ENCODE peak calls at places on chromosomes 13 and 19, in ten cellular contexts. One of them, this sample, is unnamed.

GRCh38 chr13:111280666-111281577 is 39.5 kb upstream of the TEX29 start:
- DNase-seq in uterus: no peak
- DNase-seq in Peyer's patch: no peak
- DNase-seq in cardiac fibroblast: peak
- DNase-seq in upper lobe of left lung: no peak
- DNase-seq in AG04449: no peak
- DNase-seq in foreskin fibroblast: peak
- DNase-seq in AG09319: no peak
- DNase-seq in thoracic aorta: no peak
- DNase-seq in foreskin keratinocyte: peak
- DNase-seq in this sample: no peak

GRCh38 chr13:110045919-110046318 is 259.5 kb upstream of the IRS2 start:
- DNase-seq in AG09319: no peak
- DNase-seq in uterus: no peak
- DNase-seq in foreskin keratinocyte: no peak
- DNase-seq in foreskin fibroblast: no peak
- DNase-seq in thoracic aorta: no peak
- DNase-seq in AG04449: no peak
- DNase-seq in cardiac fibroblast: no peak
- DNase-seq in Peyer's patch: no peak
- DNase-seq in upper lobe of left lung: no peak
- DNase-seq in this sample: no peak

GRCh38 chr19:3793799-3794198 is 7.6 kb upstream of the MATK start:
- DNase-seq in AG09319: no peak
- DNase-seq in foreskin fibroblast: no peak
- DNase-seq in foreskin keratinocyte: no peak
- DNase-seq in upper lobe of left lung: no peak
- DNase-seq in AG04449: no peak
- DNase-seq in thoracic aorta: no peak
- DNase-seq in uterus: no peak
- DNase-seq in cardiac fibroblast: no peak
- DNase-seq in Peyer's patch: no peak
- DNase-seq in this sample: no peak

GRCh38 chr19:42207767-42208259 is 9.7 kb downstream of the DEDD2 start:
- DNase-seq in AG09319: no peak
- DNase-seq in uterus: no peak
- DNase-seq in upper lobe of left lung: no peak
- DNase-seq in foreskin fibroblast: peak
- DNase-seq in cardiac fibroblast: peak
- DNase-seq in foreskin keratinocyte: peak
- DNase-seq in Peyer's patch: no peak
- DNase-seq in thoracic aorta: no peak
- DNase-seq in AG04449: peak
- DNase-seq in this sample: peak

GRCh38 chr13:73449258-73449657 is 390.5 kb downstream of the KLF5 start:
- DNase-seq in foreskin keratinocyte: no peak
- DNase-seq in Peyer's patch: no peak
- DNase-seq in thoracic aorta: no peak
- DNase-seq in upper lobe of left lung: no peak
- DNase-seq in uterus: no peak
- DNase-seq in foreskin fibroblast: no peak
- DNase-seq in AG09319: no peak
- DNase-seq in AG04449: no peak
- DNase-seq in cardiac fibroblast: peak
- DNase-seq in this sample: no peak

GRCh38 chr19:40165362-40165937 is 25.8 kb upstream of the MAP3K10 start:
- DNase-seq in foreskin keratinocyte: no peak
- DNase-seq in Peyer's patch: peak
- DNase-seq in AG09319: no peak
- DNase-seq in cardiac fibroblast: peak
- DNase-seq in upper lobe of left lung: no peak
- DNase-seq in thoracic aorta: no peak
- DNase-seq in AG04449: no peak
- DNase-seq in uterus: peak
- DNase-seq in foreskin fibroblast: no peak
- DNase-seq in this sample: no peak

GRCh38 chr13:79936368-79937136 is 404.4 kb downstream of the SPRY2 start:
- DNase-seq in upper lobe of left lung: no peak
- DNase-seq in Peyer's patch: no peak
- DNase-seq in thoracic aorta: peak
- DNase-seq in cardiac fibroblast: peak
- DNase-seq in AG04449: peak
- DNase-seq in foreskin keratinocyte: peak
- DNase-seq in AG09319: peak
- DNase-seq in foreskin fibroblast: peak
- DNase-seq in uterus: no peak
- DNase-seq in this sample: peak

GRCh38 chr13:22082437-22083100 is 411.7 kb downstream of the FGF9 start:
- DNase-seq in thoracic aorta: no peak
- DNase-seq in uterus: no peak
- DNase-seq in foreskin fibroblast: no peak
- DNase-seq in cardiac fibroblast: no peak
- DNase-seq in upper lobe of left lung: no peak
- DNase-seq in Peyer's patch: no peak
- DNase-seq in foreskin keratinocyte: no peak
- DNase-seq in AG04449: no peak
- DNase-seq in AG09319: no peak
- DNase-seq in this sample: no peak

GRCh38 chr13:43054803-43055802 is 31.7 kb downstream of the DNAJC15 start:
- DNase-seq in cardiac fibroblast: peak
- DNase-seq in thoracic aorta: no peak
- DNase-seq in uterus: peak
- DNase-seq in Peyer's patch: no peak
- DNase-seq in foreskin fibroblast: peak
- DNase-seq in AG04449: peak
- DNase-seq in foreskin keratinocyte: peak
- DNase-seq in upper lobe of left lung: no peak
- DNase-seq in AG09319: no peak
- DNase-seq in this sample: peak

GRCh38 chr13:112664501-112665203 is 25.2 kb upstream of the ATP11A start:
- DNase-seq in AG04449: no peak
- DNase-seq in cardiac fibroblast: peak
- DNase-seq in foreskin keratinocyte: peak
- DNase-seq in uterus: no peak
- DNase-seq in upper lobe of left lung: no peak
- DNase-seq in Peyer's patch: no peak
- DNase-seq in thoracic aorta: no peak
- DNase-seq in foreskin fibroblast: no peak
- DNase-seq in AG09319: no peak
- DNase-seq in this sample: no peak

GRCh38 chr19:6414793-6415591 is 9.6 kb downstream of the KHSRP start:
- DNase-seq in uterus: no peak
- DNase-seq in cardiac fibroblast: no peak
- DNase-seq in AG04449: no peak
- DNase-seq in Peyer's patch: no peak
- DNase-seq in AG09319: no peak
- DNase-seq in foreskin fibroblast: no peak
- DNase-seq in upper lobe of left lung: peak
- DNase-seq in foreskin keratinocyte: no peak
- DNase-seq in thoracic aorta: no peak
- DNase-seq in this sample: no peak

GRCh38 chr13:33453911-33454310 is 168.4 kb upstream of the STARD13 start:
- DNase-seq in cardiac fibroblast: peak
- DNase-seq in thoracic aorta: no peak
- DNase-seq in uterus: no peak
- DNase-seq in foreskin keratinocyte: no peak
- DNase-seq in AG04449: no peak
- DNase-seq in foreskin fibroblast: peak
- DNase-seq in AG09319: no peak
- DNase-seq in upper lobe of left lung: no peak
- DNase-seq in Peyer's patch: no peak
- DNase-seq in this sample: no peak

GRCh38 chr19:33344611-33345010 is 28.9 kb upstream of the CEBPG start:
- DNase-seq in AG09319: no peak
- DNase-seq in thoracic aorta: no peak
- DNase-seq in uterus: no peak
- DNase-seq in upper lobe of left lung: no peak
- DNase-seq in Peyer's patch: no peak
- DNase-seq in cardiac fibroblast: no peak
- DNase-seq in foreskin fibroblast: no peak
- DNase-seq in AG04449: no peak
- DNase-seq in foreskin keratinocyte: no peak
- DNase-seq in this sample: no peak

DNA sequence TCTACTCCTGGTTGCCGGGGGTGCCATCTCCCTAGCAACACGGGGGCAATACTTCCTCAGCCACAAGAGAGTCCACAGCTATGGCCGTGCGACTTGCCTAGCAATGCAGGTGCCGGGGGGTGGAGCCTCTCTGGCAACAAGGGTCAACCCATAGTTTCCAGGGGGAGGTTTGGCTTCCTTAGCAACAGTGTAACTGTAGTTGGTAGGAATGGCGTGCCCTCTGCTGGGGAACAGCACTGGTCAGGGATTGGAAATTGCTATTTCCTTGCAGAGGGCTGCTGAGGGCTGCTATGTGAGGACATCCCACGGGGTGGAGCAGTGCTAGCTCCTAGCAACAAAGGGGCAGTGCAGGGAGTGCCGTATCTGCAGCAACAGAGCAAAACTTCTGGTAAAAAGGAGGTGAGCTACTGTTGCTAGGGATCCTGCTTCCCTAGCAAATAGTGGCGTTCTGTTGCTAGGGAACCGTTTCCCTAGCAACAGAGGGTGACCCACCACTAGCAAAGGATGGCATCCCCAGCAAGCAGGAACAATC is 7.0 kb upstream of the TMC4 start:
- DNase-seq in cardiac fibroblast: peak
- DNase-seq in AG04449: no peak
- DNase-seq in upper lobe of left lung: no peak
- DNase-seq in AG09319: no peak
- DNase-seq in Peyer's patch: peak
- DNase-seq in foreskin fibroblast: peak
- DNase-seq in foreskin keratinocyte: no peak
- DNase-seq in thoracic aorta: no peak
- DNase-seq in uterus: no peak
- DNase-seq in this sample: peak
- TF ChIP-seq CTCF in cardiac fibroblast: peak
- TF ChIP-seq CTCF in AG04449: peak
- TF ChIP-seq CTCF in upper lobe of left lung: no peak
- TF ChIP-seq CTCF in AG09319: peak
- TF ChIP-seq CTCF in Peyer's patch: peak
- TF ChIP-seq CTCF in foreskin fibroblast: peak
- TF ChIP-seq CTCF in foreskin keratinocyte: peak
- TF ChIP-seq CTCF in thoracic aorta: no peak
- TF ChIP-seq CTCF in uterus: no peak
- TF ChIP-seq CTCF in this sample: peak

DNA sequence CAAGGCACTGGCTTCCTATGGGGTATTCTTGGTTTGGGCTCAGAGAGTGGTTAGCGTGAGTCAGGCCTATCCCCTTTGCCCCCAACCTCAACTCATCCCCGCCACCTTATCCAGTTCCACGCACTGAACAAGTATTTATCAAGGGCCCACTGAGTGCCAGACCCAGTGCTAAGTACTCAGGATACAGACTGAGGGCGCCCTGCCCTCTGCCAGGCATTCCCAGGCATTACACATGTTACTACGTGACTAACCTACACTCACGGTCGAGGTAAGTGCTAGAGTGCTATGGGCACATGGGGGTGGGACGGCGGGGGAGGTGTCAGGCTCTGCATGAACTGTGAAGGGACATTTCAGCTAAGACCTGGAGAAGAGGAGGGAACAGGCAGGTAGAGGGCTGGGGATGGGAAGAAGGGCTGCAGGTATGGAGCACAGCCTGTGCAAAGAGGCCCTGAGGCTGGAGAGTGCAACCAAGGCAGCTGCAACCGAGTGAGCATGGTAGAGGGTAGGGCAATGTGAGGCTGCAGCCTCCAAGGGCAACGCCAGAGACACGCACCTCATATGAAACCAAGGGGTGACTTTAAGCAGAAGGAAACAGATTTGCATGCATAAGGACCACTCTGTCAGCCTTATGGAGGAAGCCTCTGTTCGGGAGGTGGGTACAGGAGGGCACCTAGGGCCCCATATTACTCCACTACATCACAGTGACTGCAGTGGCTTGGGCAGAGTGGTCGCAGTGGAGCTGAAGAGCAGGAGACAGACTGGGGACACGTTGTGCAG is 22.5 kb downstream of the DHRS12 start:
- DNase-seq in thoracic aorta: no peak
- DNase-seq in foreskin keratinocyte: no peak
- DNase-seq in AG04449: no peak
- DNase-seq in cardiac fibroblast: peak
- DNase-seq in Peyer's patch: no peak
- DNase-seq in upper lobe of left lung: no peak
- DNase-seq in AG09319: no peak
- DNase-seq in foreskin fibroblast: no peak
- DNase-seq in uterus: no peak
- DNase-seq in this sample: no peak
- TF ChIP-seq CTCF in thoracic aorta: no peak
- TF ChIP-seq CTCF in foreskin keratinocyte: peak
- TF ChIP-seq CTCF in AG04449: peak
- TF ChIP-seq CTCF in cardiac fibroblast: peak
- TF ChIP-seq CTCF in Peyer's patch: peak
- TF ChIP-seq CTCF in upper lobe of left lung: no peak
- TF ChIP-seq CTCF in AG09319: no peak
- TF ChIP-seq CTCF in foreskin fibroblast: peak
- TF ChIP-seq CTCF in uterus: no peak
- TF ChIP-seq CTCF in this sample: peak

DNA sequence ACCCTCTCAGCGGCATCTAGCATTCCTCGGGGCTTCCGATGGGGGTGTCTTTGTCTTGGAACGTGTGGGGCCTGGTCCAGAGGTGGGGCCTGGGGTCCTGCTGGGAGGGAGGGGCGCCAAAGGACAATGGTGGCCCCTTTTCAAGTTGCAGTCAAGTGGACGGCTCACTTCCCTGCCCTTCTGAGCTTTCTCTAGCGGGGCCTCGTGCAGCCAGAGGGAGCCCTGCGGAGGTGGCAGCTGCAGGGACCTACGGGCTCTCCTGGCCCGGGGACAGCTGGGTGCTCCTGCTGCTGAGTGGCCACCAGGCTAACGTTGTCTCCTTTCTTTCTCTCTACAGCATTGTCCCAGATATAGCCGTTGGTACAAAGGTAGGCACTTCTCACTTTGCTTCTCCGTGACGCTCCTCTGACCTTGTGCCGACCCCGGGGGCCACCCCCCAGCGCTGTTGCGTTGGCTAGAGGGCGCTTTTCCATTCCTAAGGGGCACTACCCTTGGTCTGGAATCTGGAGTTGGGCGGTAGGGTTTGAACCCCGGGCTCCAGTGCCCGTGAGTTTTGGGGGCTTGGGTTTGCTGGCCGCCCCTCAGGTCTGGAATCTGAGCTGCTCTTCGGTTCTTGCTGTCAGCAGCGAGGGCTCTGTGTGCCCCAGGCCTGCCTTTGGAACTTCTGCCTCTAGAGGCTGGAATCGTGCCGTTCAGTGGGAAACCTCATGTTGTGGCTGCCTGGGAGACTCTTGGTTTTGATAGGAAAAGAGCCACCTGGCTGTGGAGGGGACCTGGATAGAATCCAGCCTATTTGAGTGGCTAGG is 2.0 kb downstream of the PTBP1 start:
- DNase-seq in AG04449: no peak
- DNase-seq in foreskin keratinocyte: no peak
- DNase-seq in cardiac fibroblast: peak
- DNase-seq in upper lobe of left lung: peak
- DNase-seq in foreskin fibroblast: no peak
- DNase-seq in uterus: no peak
- DNase-seq in AG09319: no peak
- DNase-seq in Peyer's patch: no peak
- DNase-seq in thoracic aorta: no peak
- DNase-seq in this sample: no peak
- TF ChIP-seq CTCF in AG04449: peak
- TF ChIP-seq CTCF in foreskin keratinocyte: peak
- TF ChIP-seq CTCF in cardiac fibroblast: peak
- TF ChIP-seq CTCF in upper lobe of left lung: no peak
- TF ChIP-seq CTCF in foreskin fibroblast: peak
- TF ChIP-seq CTCF in uterus: no peak
- TF ChIP-seq CTCF in AG09319: peak
- TF ChIP-seq CTCF in Peyer's patch: peak
- TF ChIP-seq CTCF in thoracic aorta: peak
- TF ChIP-seq CTCF in this sample: peak

GRCh38 chr19:17775245-17775927 is 19.6 kb upstream of the B3GNT3 start:
- DNase-seq in foreskin keratinocyte: no peak
- DNase-seq in AG09319: no peak
- DNase-seq in Peyer's patch: peak
- DNase-seq in foreskin fibroblast: no peak
- DNase-seq in thoracic aorta: no peak
- DNase-seq in uterus: no peak
- DNase-seq in cardiac fibroblast: peak
- DNase-seq in upper lobe of left lung: no peak
- DNase-seq in AG04449: no peak
- DNase-seq in this sample: no peak
- TF ChIP-seq CTCF in foreskin keratinocyte: peak
- TF ChIP-seq CTCF in AG09319: peak
- TF ChIP-seq CTCF in Peyer's patch: peak
- TF ChIP-seq CTCF in foreskin fibroblast: peak
- TF ChIP-seq CTCF in thoracic aorta: peak
- TF ChIP-seq CTCF in uterus: peak
- TF ChIP-seq CTCF in cardiac fibroblast: peak
- TF ChIP-seq CTCF in upper lobe of left lung: no peak
- TF ChIP-seq CTCF in AG04449: peak
- TF ChIP-seq CTCF in this sample: peak